ENCODE peak calls at places on chromosomes 6 and 20, in four cellular contexts. Z is IMR-90, G is K562, E is GM12878. A is an unnamed sample.

GRCh38 chr6:157461000-157461915 is 80.3 kb downstream of the ZDHHC14 start:
- DNase-seq in Z (peak), G (peak), E (peak), A (no peak)

GRCh38 chr6:88814909-88815308 is 148.5 kb downstream of the RNGTT start:
- DNase-seq in Z (no peak), G (peak), E (no peak), A (no peak)

GRCh38 chr20:45248609-45249008 is 5.8 kb downstream of the SLPI start:
- DNase-seq in Z (no peak), G (no peak), E (no peak), A (no peak)

GRCh38 chr6:159977242-159978214 is 8.6 kb downstream of the IGF2R start:
- DNase-seq in Z (peak), G (peak), E (no peak), A (no peak)

GRCh38 chr6:107488174-107488874 is 1.6 kb upstream of the SOBP start:
- DNase-seq in Z (no peak), G (no peak), E (no peak), A (peak)

GRCh38 chr20:3239026-3239866 is at the start of gene SLC4A11:
- DNase-seq in Z (peak), G (peak), E (no peak), A (peak)

GRCh38 chr20:56900252-56900651 is 271.1 kb downstream of the TFAP2C start:
- DNase-seq in Z (no peak), G (no peak), E (no peak), A (no peak)

GRCh38 chr20:35215066-35215956 is 11.2 kb upstream of the MMP24 start:
- DNase-seq in Z (peak), G (peak), E (no peak), A (peak)

GRCh38 chr20:25459111-25459830 is 51.8 kb downstream of the GINS1 start:
- DNase-seq in Z (no peak), G (no peak), E (no peak), A (no peak)

GRCh38 chr6:165055231-165055630 is 254.2 kb downstream of the C6orf118 start:
- DNase-seq in Z (no peak), G (no peak), E (no peak), A (no peak)

GRCh38 chr6:124963416-124964083 is 1.3 kb downstream of the RNF217 start:
- DNase-seq in Z (peak), G (peak), E (no peak), A (peak)

GRCh38 chr6:152453421-152453820 is 183.7 kb downstream of the SYNE1 start:
- DNase-seq in Z (no peak), G (no peak), E (no peak), A (no peak)

GRCh38 chr6:106470811-106471210 is 110.3 kb downstream of the CRYBG1 start:
- DNase-seq in Z (no peak), G (no peak), E (no peak), A (no peak)

GRCh38 chr20:46607191-46607848 is 43.9 kb downstream of the SLC13A3 start:
- DNase-seq in Z (no peak), G (no peak), E (no peak), A (no peak)

GRCh38 chr6:24357336-24358218 is at the start of gene DCDC2:
- DNase-seq in Z (no peak), G (peak), E (no peak), A (peak)

GRCh38 chr6:27161946-27162603 is 85.4 kb upstream of the PRSS16 start:
- DNase-seq in Z (peak), G (peak), E (no peak), A (no peak)

GRCh38 chr6:156242206-156242605 is 535.0 kb upstream of the ARID1B start:
- DNase-seq in Z (no peak), G (no peak), E (no peak), A (no peak)

GRCh38 chr20:10228330-10228729 is 9.7 kb downstream of the SNAP25 start:
- DNase-seq in Z (no peak), G (no peak), E (no peak), A (no peak)

GRCh38 chr6:134535831-134536230 is 217.9 kb upstream of the SGK1 start:
- DNase-seq in Z (peak), G (no peak), E (no peak), A (no peak)

GRCh38 chr6:106339334-106340029 is 13.9 kb upstream of the ATG5 start:
- DNase-seq in Z (peak), G (peak), E (no peak), A (peak)

GRCh38 chr20:58246346-58246745 is 17.9 kb upstream of the ANKRD60 start:
- DNase-seq in Z (no peak), G (peak), E (no peak), A (peak)

GRCh38 chr20:2800590-2801458 is at the start of gene CPXM1:
- DNase-seq in Z (no peak), G (peak), E (no peak), A (no peak)

GRCh38 chr6:165834613-165835259 is 171.7 kb upstream of the PDE10A start:
- DNase-seq in Z (peak), G (no peak), E (no peak), A (peak)

GRCh38 chr6:139801571-139802321 is 427.3 kb upstream of the CITED2 start:
- DNase-seq in Z (peak), G (peak), E (no peak), A (no peak)

GRCh38 chr20:47540443-47541354 is 39.0 kb downstream of the NCOA3 start:
- DNase-seq in Z (peak), G (peak), E (peak), A (peak)

GRCh38 chr20:32285082-32285620 is 7.7 kb downstream of the KIF3B start:
- DNase-seq in Z (no peak), G (peak), E (peak), A (no peak)

GRCh38 chr20:20368414-20369352 is 779 bp downstream of the INSM1 start:
- DNase-seq in Z (no peak), G (no peak), E (no peak), A (peak)

GRCh38 chr6:152107973-152108372 is 300.5 kb downstream of the ESR1 start:
- DNase-seq in Z (no peak), G (no peak), E (no peak), A (no peak)

GRCh38 chr20:13800728-13801134 is 15.9 kb downstream of the NDUFAF5 start:
- DNase-seq in Z (peak), G (no peak), E (no peak), A (peak)

GRCh38 chr6:16168121-16168520 is 39.2 kb downstream of the MYLIP start:
- DNase-seq in Z (no peak), G (peak), E (no peak), A (no peak)

GRCh38 chr6:44023586-44024454 is 103.4 kb downstream of the MRPL14 start:
- DNase-seq in Z (no peak), G (no peak), E (no peak), A (no peak)

GRCh38 chr6:109296305-109296915 is 85.9 kb downstream of the CD164 start:
- DNase-seq in Z (no peak), G (no peak), E (no peak), A (no peak)

GRCh38 chr6:18380165-18380564 is 7.0 kb upstream of the RNF144B start:
- DNase-seq in Z (no peak), G (no peak), E (no peak), A (no peak)

GRCh38 chr6:125377621-125378020 is 75.9 kb upstream of the HDDC2 start:
- DNase-seq in Z (peak), G (no peak), E (no peak), A (no peak)

GRCh38 chr6:160122744-160123143 is 1.1 kb downstream of the SLC22A1 start:
- DNase-seq in Z (no peak), G (no peak), E (no peak), A (no peak)

GRCh38 chr6:70299456-70299855 is 3.4 kb downstream of the COL9A1 start:
- DNase-seq in Z (peak), G (peak), E (no peak), A (no peak)

DNA sequence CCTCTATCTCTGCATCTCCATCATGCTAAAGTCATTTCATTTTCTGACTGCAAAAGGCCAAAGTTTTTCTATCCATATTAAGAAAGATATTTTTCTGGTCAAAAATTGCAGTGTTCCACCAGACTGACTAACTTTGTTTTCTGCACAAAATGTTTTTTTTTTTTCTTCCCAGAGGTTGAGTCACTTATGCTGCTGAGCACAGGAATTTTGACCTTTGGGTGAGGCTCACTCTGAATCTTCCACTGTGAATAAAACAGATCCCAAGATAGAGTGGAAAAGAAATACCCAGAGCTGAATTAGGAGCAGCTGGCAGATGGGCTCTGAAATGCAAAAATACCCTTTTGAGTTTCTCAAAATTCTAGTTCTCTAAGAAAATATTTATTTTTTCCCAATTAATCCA is 996.8 kb downstream of the KIF16B start:
- DNase-seq in Z (peak), G (no peak), E (no peak), A (no peak)
- TF ChIP-seq ELK1 in Z (no peak), G (no peak), E (no peak), A (no peak)

GRCh38 chr6:143592335-143592734 is 80.8 kb upstream of the FUCA2 start:
- DNase-seq in Z (no peak), G (peak), E (no peak), A (peak)

GRCh38 chr6:143591441-143591840 is 79.9 kb upstream of the FUCA2 start:
- DNase-seq in Z (no peak), G (no peak), E (no peak), A (no peak)

GRCh38 chr6:143583542-143584330 is 72.2 kb upstream of the FUCA2 start:
- DNase-seq in Z (peak), G (no peak), E (no peak), A (no peak)

GRCh38 chr6:143586557-143586956 is 75.0 kb upstream of the FUCA2 start:
- DNase-seq in Z (no peak), G (no peak), E (no peak), A (no peak)

DNA sequence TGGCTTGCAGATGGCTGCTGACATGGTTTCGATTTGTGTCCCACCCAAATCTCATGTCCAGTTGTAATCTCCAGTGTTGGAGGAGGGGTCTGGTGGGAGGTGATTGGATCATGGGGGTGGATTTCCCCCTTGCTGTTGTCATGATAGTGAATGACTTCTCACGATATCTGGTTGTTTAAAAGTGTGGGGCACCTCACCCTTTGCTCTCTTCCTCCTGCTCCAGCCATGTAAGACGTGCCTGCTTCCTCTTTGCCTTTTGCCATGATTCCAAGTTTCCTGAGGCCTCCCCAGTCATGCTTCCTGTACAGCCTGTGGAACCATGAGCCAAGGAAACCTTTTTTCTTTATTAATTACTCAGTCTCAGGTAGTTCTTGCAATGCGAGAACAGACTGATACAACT is 77.6 kb upstream of the FUCA2 start:
- DNase-seq in Z (no peak), G (no peak), E (no peak), A (no peak)
- TF ChIP-seq RCOR1 in Z (no peak), G (no peak), E (no peak), A (no peak)

GRCh38 chr6:49527315-49527714 is 23.2 kb upstream of the C6orf141 start:
- DNase-seq in Z (no peak), G (no peak), E (no peak), A (no peak)

GRCh38 chr6:49528571-49528970 is 21.9 kb upstream of the C6orf141 start:
- DNase-seq in Z (no peak), G (no peak), E (no peak), A (no peak)

GRCh38 chr6:49524541-49524940 is 24.8 kb downstream of the GLYATL3 start:
- DNase-seq in Z (no peak), G (no peak), E (no peak), A (no peak)

GRCh38 chr6:49523901-49524300 is 24.2 kb downstream of the GLYATL3 start:
- DNase-seq in Z (no peak), G (no peak), E (no peak), A (no peak)

GRCh38 chr6:49526598-49526997 is 23.9 kb upstream of the C6orf141 start:
- DNase-seq in Z (no peak), G (no peak), E (no peak), A (no peak)
- TF ChIP-seq RAD21 in Z (no peak), G (no peak), E (no peak), A (no peak)

GRCh38 chr6:75108333-75108974 is 97.4 kb downstream of the COL12A1 start:
- DNase-seq in Z (no peak), G (no peak), E (no peak), A (no peak)

GRCh38 chr6:75103411-75103810 is 102.4 kb downstream of the COL12A1 start:
- DNase-seq in Z (no peak), G (no peak), E (no peak), A (no peak)

GRCh38 chr6:75109025-75109424 is 96.8 kb downstream of the COL12A1 start:
- DNase-seq in Z (no peak), G (no peak), E (no peak), A (no peak)

GRCh38 chr6:75109757-75110156 is 96.1 kb downstream of the COL12A1 start:
- DNase-seq in Z (peak), G (no peak), E (no peak), A (no peak)

GRCh38 chr6:75107913-75108312 is 97.9 kb downstream of the COL12A1 start:
- DNase-seq in Z (no peak), G (no peak), E (no peak), A (no peak)
- TF ChIP-seq ELK1 in Z (no peak), G (no peak), E (no peak), A (no peak)